ENCODE peak calls at places on chromosomes 1 and 21, in five cellular contexts. X is cardiac muscle cell, L is psoas muscle, R is BJ, H is glutamatergic neuron. S is an unnamed sample.

GRCh38 chr21:44378646-44379581 is 25.5 kb downstream of the TRPM2 start:
- DNase-seq in H (no peak), R (no peak), L (peak), X (no peak), S (no peak)

GRCh38 chr1:154502742-154503111 is 515 bp upstream of the SHE start:
- DNase-seq in H (no peak), X (no peak), L (peak), R (no peak), S (no peak)

GRCh38 chr1:11069233-11069950 is 9.6 kb upstream of the SRM start:
- DNase-seq in R (no peak), X (no peak), H (no peak), L (peak), S (no peak)

GRCh38 chr1:101520302-101520701 is 283.5 kb downstream of the S1PR1 start:
- DNase-seq in R (no peak), H (peak), X (peak), L (no peak), S (peak)

GRCh38 chr1:226027861-226028260 is 28.7 kb upstream of the SDE2 start:
- DNase-seq in X (no peak), R (no peak), H (no peak), L (no peak), S (no peak)

GRCh38 chr1:154745286-154745731 is 124.8 kb downstream of the KCNN3 start:
- DNase-seq in R (no peak), H (no peak), X (no peak), L (no peak), S (no peak)

GRCh38 chr1:10693497-10694273 is 102.8 kb downstream of the CASZ1 start:
- DNase-seq in L (no peak), H (no peak), R (no peak), X (peak), S (no peak)

GRCh38 chr1:164051791-164052190 is 507.2 kb upstream of the PBX1 start:
- DNase-seq in L (no peak), H (no peak), X (no peak), R (peak), S (no peak)

GRCh38 chr1:53625766-53626520 is 113.0 kb downstream of the GLIS1 start:
- DNase-seq in L (no peak), X (no peak), R (no peak), H (no peak), S (no peak)

GRCh38 chr1:221768444-221769066 is 26.7 kb upstream of the DUSP10 start:
- DNase-seq in R (no peak), H (no peak), L (no peak), X (no peak), S (no peak)

GRCh38 chr1:35210306-35211112 is 17.6 kb upstream of the SFPQ start:
- DNase-seq in X (peak), L (no peak), R (no peak), H (peak), S (no peak)

GRCh38 chr1:15101801-15102200 is 51.7 kb upstream of the TMEM51 start:
- DNase-seq in L (no peak), R (no peak), X (no peak), H (no peak), S (no peak)

GRCh38 chr1:70487910-70488665 is 77.0 kb downstream of the CTH start:
- DNase-seq in H (no peak), L (no peak), R (no peak), X (peak), S (peak)
- TF ChIP-seq CTCF in H (peak), L (peak), R (peak), X (peak), S (peak)

GRCh38 chr1:83850849-83851248 is 148.1 kb downstream of the TTLL7 start:
- DNase-seq in L (no peak), H (no peak), X (no peak), R (no peak), S (no peak)

GRCh38 chr1:83844546-83844945 is 154.4 kb downstream of the TTLL7 start:
- DNase-seq in L (no peak), H (no peak), X (no peak), R (no peak), S (no peak)

GRCh38 chr1:83845437-83846071 is 153.4 kb downstream of the TTLL7 start:
- DNase-seq in X (no peak), R (no peak), H (no peak), L (no peak), S (no peak)

GRCh38 chr1:83846138-83846537 is 152.8 kb downstream of the TTLL7 start:
- DNase-seq in R (no peak), X (no peak), H (no peak), L (no peak), S (no peak)

DNA sequence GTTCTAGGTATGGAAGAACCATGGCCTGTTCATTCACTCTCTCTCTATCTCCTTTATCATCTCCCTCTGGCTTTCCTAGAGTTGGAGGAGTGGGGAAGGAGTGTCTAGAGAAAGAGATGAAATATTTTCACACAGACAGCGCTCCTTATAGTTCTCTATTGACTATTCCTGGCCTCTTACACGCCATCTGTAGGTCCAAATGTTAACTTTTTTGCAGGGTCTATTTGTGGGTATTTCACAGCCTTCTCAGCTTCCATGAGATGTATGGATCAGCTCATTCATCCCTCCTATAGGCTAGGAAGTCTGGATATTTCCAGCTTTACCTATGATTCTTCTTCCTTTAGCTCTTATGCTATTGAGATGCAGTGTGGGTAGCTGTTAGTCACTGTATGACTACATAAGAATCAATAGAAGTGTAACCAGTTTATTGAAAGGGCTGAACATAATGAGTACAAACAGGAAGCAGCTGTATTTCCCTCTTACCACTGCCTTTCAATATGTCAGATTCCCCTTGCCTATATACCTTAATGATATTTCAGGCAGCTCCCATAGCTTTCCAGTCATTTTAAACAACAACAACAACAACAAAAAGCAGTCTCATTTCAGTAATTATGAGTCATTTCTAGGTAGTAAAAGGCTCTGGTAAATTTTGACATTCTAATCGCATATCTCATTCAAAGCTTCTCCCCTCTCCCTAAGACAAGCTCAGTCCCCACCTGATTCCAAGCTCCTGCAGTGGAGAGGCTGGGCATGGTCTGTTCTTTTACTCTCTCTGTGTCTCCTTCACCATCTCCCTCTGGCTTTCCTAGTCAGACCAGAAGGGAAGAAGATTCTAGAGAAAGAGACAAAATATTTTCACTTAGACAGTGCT is 149.5 kb downstream of the TTLL7 start:
- DNase-seq in R (no peak), L (no peak), H (no peak), X (no peak), S (no peak)
- TF ChIP-seq CTCF in R (no peak), L (no peak), H (no peak), X (no peak), S (peak)

GRCh38 chr1:54668567-54668966 is 27.0 kb downstream of the MROH7 start:
- DNase-seq in H (no peak), X (no peak), L (no peak), R (no peak), S (no peak)

GRCh38 chr1:54667797-54668196 is 26.2 kb downstream of the MROH7 start:
- DNase-seq in H (no peak), R (no peak), X (no peak), L (no peak), S (no peak)

GRCh38 chr1:54666333-54666732 is 24.7 kb downstream of the MROH7 start:
- DNase-seq in X (no peak), L (no peak), H (no peak), R (no peak), S (no peak)

DNA sequence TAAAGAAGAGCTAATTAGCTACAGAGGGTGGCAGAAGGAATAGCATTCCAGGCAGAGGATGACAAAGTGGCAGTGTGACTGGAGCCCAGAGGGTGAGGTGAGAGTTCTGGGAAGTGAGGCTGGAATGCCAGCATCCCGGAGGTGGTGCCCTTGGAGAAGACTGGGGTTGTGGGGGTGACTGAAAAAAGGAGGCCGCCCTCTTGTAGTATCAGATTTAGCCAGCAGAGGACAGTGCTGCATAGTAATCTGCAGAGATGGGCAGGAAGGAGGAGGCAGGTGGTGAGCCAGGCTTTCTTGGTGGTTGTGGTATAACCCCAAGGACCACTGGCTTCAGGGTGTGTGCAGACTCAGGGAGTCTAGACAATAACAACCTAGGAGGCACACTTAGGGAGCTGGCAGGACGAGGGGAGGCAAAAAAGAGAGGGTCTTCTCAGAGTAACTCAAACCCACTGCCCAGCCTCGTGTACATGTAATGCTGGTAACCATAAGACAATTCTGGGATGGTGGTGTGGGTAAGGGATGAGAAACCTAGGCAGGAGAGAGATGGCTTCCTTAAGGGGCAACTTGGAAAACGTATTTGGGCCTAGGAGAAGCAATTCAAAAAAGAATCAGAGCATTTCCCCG is 30.5 kb downstream of the MROH7 start:
- DNase-seq in H (peak), R (no peak), L (no peak), X (peak), S (peak)
- TF ChIP-seq CTCF in H (peak), R (peak), L (peak), X (peak), S (peak)

GRCh38 chr1:222794656-222795474 is 20.0 kb upstream of the DISP1 start:
- DNase-seq in R (no peak), X (no peak), H (no peak), L (no peak), S (no peak)
- TF ChIP-seq CTCF in R (peak), X (no peak), H (no peak), L (no peak), S (no peak)